ENCODE peak calls at places on chromosomes 7 and 10, in six cellular contexts. N, U, J, T, L and Y are unnamed samples.

GRCh38 chr10:16442914-16443313 is 6.1 kb downstream of the PTER start:
- DNase-seq in N (no peak), U (no peak), J (no peak), T (no peak), L (no peak), Y (no peak)

GRCh38 chr7:80478683-80479082 is 33.2 kb downstream of the GNAT3 start:
- DNase-seq in N (no peak), U (peak; percentile 74), J (no peak), T (no peak), L (peak; percentile 57), Y (no peak)

GRCh38 chr10:844552-844951 is 87.0 kb downstream of the LARP4B start:
- DNase-seq in N (no peak), U (peak; percentile 21), J (no peak), T (no peak), L (peak; percentile 41), Y (no peak)

GRCh38 chr7:132575336-132575986 is 809 bp downstream of the PLXNA4 start:
- DNase-seq in N (peak; percentile 61), U (peak; percentile 21), J (no peak), T (peak; percentile 36), L (peak; percentile 74), Y (peak; percentile 76)

GRCh38 chr7:26620352-26620751 is 244.0 kb downstream of the SKAP2 start:
- DNase-seq in N (peak; percentile 13), U (peak; percentile 6), J (peak; percentile 1), T (peak; percentile 11), L (no peak), Y (no peak)

GRCh38 chr10:131422731-131423130 is 111.2 kb upstream of the TCERG1L start:
- DNase-seq in N (no peak), U (no peak), J (no peak), T (no peak), L (no peak), Y (no peak)

GRCh38 chr10:4725917-4726606 is 99.9 kb upstream of the AKR1E2 start:
- DNase-seq in N (peak; percentile 32), U (peak; percentile 88), J (peak; percentile 15), T (no peak), L (peak; percentile 81), Y (no peak)

GRCh38 chr10:68109312-68109711 is at the start of gene MYPN:
- DNase-seq in N (no peak), U (no peak), J (no peak), T (no peak), L (no peak), Y (no peak)

GRCh38 chr7:31603076-31603475 is 83.9 kb upstream of the PPP1R17 start:
- DNase-seq in N (no peak), U (peak; percentile 33), J (no peak), T (no peak), L (no peak), Y (no peak)

GRCh38 chr10:126126856-126127255 is 230.5 kb downstream of the FANK1 start:
- DNase-seq in N (no peak), U (no peak), J (no peak), T (no peak), L (no peak), Y (no peak)

GRCh38 chr7:108838143-108838542 is 268.5 kb downstream of the DNAJB9 start:
- DNase-seq in N (no peak), U (no peak), J (no peak), T (no peak), L (no peak), Y (no peak)

GRCh38 chr7:1999278-1999984 is 233.3 kb downstream of the MAD1L1 start:
- DNase-seq in N (no peak), U (no peak), J (no peak), T (no peak), L (no peak), Y (no peak)

GRCh38 chr7:93972029-93972725 is 32.0 kb downstream of the BET1 start:
- DNase-seq in N (no peak), U (no peak), J (no peak), T (no peak), L (no peak), Y (no peak)

GRCh38 chr7:14738086-14738485 is 164.5 kb downstream of the DGKB start:
- DNase-seq in N (no peak), U (no peak), J (no peak), T (no peak), L (no peak), Y (no peak)

GRCh38 chr7:14739496-14740185 is 162.9 kb downstream of the DGKB start:
- DNase-seq in N (no peak), U (no peak), J (no peak), T (no peak), L (no peak), Y (no peak)

GRCh38 chr7:14740606-14741005 is 161.9 kb downstream of the DGKB start:
- DNase-seq in N (no peak), U (no peak), J (no peak), T (no peak), L (no peak), Y (no peak)

DNA sequence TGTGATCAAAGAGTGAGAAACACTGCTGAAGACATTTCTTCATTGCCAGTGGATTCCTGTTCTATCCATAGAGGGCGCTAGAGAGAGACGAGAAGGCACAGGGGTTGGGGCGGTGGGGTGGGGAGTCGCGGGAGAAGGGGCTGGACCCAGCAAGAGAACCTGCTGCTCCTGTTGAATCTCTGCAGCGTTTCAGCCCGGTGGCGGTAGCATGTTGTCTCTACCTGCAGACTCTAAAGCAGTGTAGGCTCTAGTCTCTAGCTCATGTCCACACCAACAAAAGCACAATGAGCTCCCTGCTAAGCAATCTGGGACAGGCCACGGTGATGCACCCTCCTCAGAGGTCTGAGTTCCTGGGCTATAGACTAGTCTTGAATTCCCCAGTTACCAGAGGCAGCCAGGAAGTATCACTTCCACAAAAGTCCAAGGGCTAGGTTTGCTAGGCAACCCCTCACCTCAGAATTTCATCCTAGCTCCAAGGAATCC is 167.7 kb downstream of the DGKB start:
- DNase-seq in N (peak; percentile 43), U (no peak), J (no peak), T (peak; percentile 18), L (no peak), Y (peak; percentile 24)
- TF ChIP-seq CTCF in N (peak; percentile 41), U (peak; percentile 33), J (peak; percentile 40), T (peak; percentile 51), L (no peak), Y (no peak)

GRCh38 chr7:71237945-71238344 is 106.0 kb downstream of the GALNT17 start:
- DNase-seq in N (peak; percentile 48), U (no peak), J (no peak), T (no peak), L (no peak), Y (peak; percentile 84)
- TF ChIP-seq CTCF in N (peak; percentile 38), U (no peak), J (no peak), T (no peak), L (no peak), Y (no peak)

DNA sequence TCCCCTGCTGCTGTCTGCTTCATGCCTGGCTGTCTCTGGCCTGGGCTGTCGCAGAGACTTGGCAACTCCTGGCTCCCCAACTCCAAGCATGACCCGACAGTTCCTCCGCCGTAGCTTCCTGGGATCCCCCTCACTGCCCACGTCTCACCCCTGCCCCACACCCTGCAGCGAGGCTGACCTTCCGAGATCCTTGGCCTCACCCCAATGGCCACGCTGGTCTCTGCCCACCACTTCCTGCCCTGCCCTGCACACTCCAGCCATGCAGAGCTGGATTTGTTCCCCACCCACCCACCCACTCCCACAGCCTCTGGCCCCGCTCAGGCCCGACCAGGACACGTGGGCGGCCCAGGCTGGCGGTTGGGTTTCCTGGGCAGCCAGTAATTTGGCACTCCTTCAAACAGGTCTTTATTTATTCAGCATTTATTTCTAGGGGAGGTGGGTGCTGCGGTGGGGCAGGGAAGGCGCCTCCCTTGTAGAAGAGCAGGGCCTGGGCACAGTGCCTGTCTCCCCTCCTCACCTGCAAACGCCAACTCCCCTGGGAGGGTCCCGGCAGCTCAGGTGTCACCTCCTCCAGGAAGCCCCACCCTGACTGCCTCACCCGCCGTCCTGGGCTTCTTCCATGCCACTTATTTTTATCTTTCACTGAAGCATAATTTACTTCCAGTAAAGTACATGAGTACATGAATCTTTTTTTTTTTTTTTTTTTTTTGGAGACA is 25.5 kb downstream of the GTF2IRD1 start:
- DNase-seq in N (no peak), U (peak; percentile 19), J (no peak), T (no peak), L (peak; percentile 19), Y (peak; percentile 50)
- TF ChIP-seq CTCF in N (no peak), U (no peak), J (no peak), T (no peak), L (no peak), Y (no peak)

GRCh38 chr7:44085549-44085948 is 3.2 kb upstream of the POLM start:
- DNase-seq in N (no peak), U (no peak), J (no peak), T (no peak), L (no peak), Y (no peak)
- TF ChIP-seq CTCF in N (no peak), U (no peak), J (peak; percentile 2), T (no peak), L (peak; percentile 4), Y (no peak)

GRCh38 chr10:19811517-19811916 is 4.7 kb upstream of the PLXDC2 start:
- DNase-seq in N (peak; percentile 44), U (peak; percentile 42), J (no peak), T (peak; percentile 22), L (peak; percentile 36), Y (peak; percentile 68)
- TF ChIP-seq CTCF in N (peak; percentile 44), U (peak; percentile 67), J (peak; percentile 18), T (no peak), L (peak; percentile 57), Y (peak; percentile 49)

DNA sequence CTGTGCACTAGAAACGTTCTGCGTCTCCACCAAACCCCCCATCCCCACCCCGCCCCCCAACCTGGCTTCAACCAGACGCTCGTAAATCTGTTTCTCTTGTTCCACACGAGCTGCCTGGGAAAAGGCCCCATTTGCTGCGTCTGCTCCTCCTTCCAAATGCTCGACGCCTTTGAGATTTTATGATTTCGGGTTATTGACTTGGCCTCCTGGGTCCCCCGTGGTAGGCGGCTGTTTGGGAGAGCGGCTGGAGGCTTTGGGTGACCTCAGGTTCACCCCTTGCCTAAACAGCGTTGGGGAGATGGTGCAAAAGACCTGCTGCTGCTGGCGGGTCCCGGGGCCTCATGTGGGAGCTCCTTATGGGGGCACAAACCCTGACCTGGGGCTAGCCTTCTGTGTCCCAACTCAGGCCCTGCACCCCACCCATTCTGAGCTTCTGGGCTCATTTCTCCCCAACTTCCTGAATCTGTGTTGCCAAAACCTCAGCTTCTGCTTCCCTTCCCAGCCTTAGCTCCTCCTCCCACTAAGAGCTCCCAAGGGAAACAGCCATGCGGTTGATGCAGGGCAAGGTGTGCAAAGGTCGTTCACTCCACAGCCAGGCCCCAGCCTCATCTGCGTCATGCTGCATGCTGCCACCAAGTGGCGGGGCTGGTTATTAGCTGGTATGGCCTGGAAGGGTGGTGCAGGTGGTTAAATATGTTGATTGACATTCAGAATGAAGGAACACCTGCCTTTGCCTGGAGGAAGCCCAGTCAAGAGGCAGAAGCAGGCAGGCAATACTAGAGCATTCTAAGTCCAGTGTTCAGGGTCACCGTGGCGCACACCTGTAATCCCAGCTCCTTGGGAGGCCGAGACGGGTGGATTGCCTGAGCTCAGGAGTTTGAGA is 49.1 kb upstream of the ELN start:
- DNase-seq in N (peak; percentile 83), U (peak; percentile 50), J (no peak), T (peak; percentile 49), L (peak; percentile 69), Y (no peak)
- TF ChIP-seq CTCF in N (peak; percentile 46), U (peak; percentile 55), J (peak; percentile 53), T (no peak), L (peak; percentile 46), Y (no peak)